ENCODE peak calls at places on chromosomes 6 and 20, in eight cellular contexts. K is RWPE1; A is NCI-H1105; E is stimulated activated CD4-positive, alpha-beta T cell treated with anti-CD3 and anti-CD28 coated beads, Interleukin-15, amount 100 ng/mL, for 1 hour; G is uterus; J is H4; B is H9; V is omental fat pad. D is an unnamed sample.

GRCh38 chr20:52001999-52002666 is 189.4 kb downstream of the ZFP64 start:
- DNase-seq in B (no peak), J (peak), E (no peak), A (no peak), K (no peak), G (no peak), V (no peak), D (no peak)

GRCh38 chr6:158068156-158068892 is 86.7 kb downstream of the SYNJ2 start:
- DNase-seq in J (no peak), A (no peak), E (no peak), V (no peak), G (no peak), K (peak), B (no peak), D (no peak)

GRCh38 chr6:151847064-151847463 is 39.6 kb downstream of the ESR1 start:
- DNase-seq in J (peak), A (no peak), E (no peak), B (peak), G (no peak), K (peak), V (no peak), D (no peak)

GRCh38 chr20:7308163-7308562 is 540.7 kb downstream of the BMP2 start:
- DNase-seq in G (no peak), E (no peak), V (no peak), J (no peak), B (no peak), A (no peak), K (peak), D (no peak)

GRCh38 chr6:20061952-20062351 is 150.3 kb downstream of the MBOAT1 start:
- DNase-seq in A (no peak), E (no peak), G (no peak), B (no peak), K (no peak), V (no peak), J (no peak), D (no peak)

GRCh38 chr20:25165128-25165527 is 30.4 kb upstream of the ENTPD6 start:
- DNase-seq in A (no peak), G (no peak), J (no peak), E (no peak), V (no peak), K (no peak), B (no peak), D (no peak)

GRCh38 chr6:159874475-159874874 is 16.3 kb upstream of the MAS1 start:
- DNase-seq in J (no peak), V (no peak), B (no peak), K (no peak), G (peak), E (no peak), A (no peak), D (no peak)

GRCh38 chr20:59152559-59153354 is 10.9 kb upstream of the ZNF831 start:
- DNase-seq in J (no peak), G (no peak), A (peak), E (no peak), B (no peak), V (no peak), K (no peak), D (no peak)

GRCh38 chr20:44965651-44966029 is 672 bp upstream of the STK4 start:
- DNase-seq in J (no peak), K (no peak), G (no peak), B (no peak), E (no peak), A (no peak), V (no peak), D (no peak)

GRCh38 chr6:74277749-74278148 is 581.7 kb downstream of the CD109 start:
- DNase-seq in E (no peak), K (no peak), G (no peak), J (peak), A (no peak), V (no peak), B (no peak), D (no peak)